ENCODE peak calls at places on chromosomes 13 and 19, in seven cellular contexts. One of them, this sample, is unnamed.

GRCh38 chr13:20359335-20359734 is 127.2 kb upstream of the GJB6 start:
- DNase-seq in cardiac fibroblast: peak; percentile 98
- DNase-seq in CD4-positive, alpha-beta T cell: no peak
- DNase-seq in lung: no peak
- DNase-seq in psoas muscle: no peak
- DNase-seq in Calu3: peak; percentile 19
- DNase-seq in HL-60: no peak
- DNase-seq in this sample: no peak

GRCh38 chr19:33047422-33047821 is 17.3 kb downstream of the RHPN2 start:
- DNase-seq in CD4-positive, alpha-beta T cell: no peak
- DNase-seq in psoas muscle: no peak
- DNase-seq in HL-60: no peak
- DNase-seq in Calu3: peak; percentile 98
- DNase-seq in cardiac fibroblast: no peak
- DNase-seq in lung: peak; percentile 70
- DNase-seq in this sample: peak; percentile 34

GRCh38 chr19:46700704-46701103 is 16.2 kb downstream of the PRKD2 start:
- DNase-seq in CD4-positive, alpha-beta T cell: no peak
- DNase-seq in lung: no peak
- DNase-seq in Calu3: no peak
- DNase-seq in cardiac fibroblast: no peak
- DNase-seq in psoas muscle: no peak
- DNase-seq in HL-60: no peak
- DNase-seq in this sample: no peak

GRCh38 chr19:12884926-12885748 is 1.9 kb downstream of the KLF1 start:
- DNase-seq in psoas muscle: peak; percentile 80
- DNase-seq in Calu3: peak; percentile 87
- DNase-seq in lung: peak; percentile 90
- DNase-seq in HL-60: peak; percentile 93
- DNase-seq in CD4-positive, alpha-beta T cell: peak; percentile 85
- DNase-seq in cardiac fibroblast: peak; percentile 68
- DNase-seq in this sample: peak; percentile 79

GRCh38 chr19:11191934-11192333 is 5.4 kb downstream of the KANK2 start:
- DNase-seq in cardiac fibroblast: no peak
- DNase-seq in lung: no peak
- DNase-seq in Calu3: no peak
- DNase-seq in psoas muscle: no peak
- DNase-seq in HL-60: no peak
- DNase-seq in CD4-positive, alpha-beta T cell: no peak
- DNase-seq in this sample: no peak

GRCh38 chr13:33556828-33557227 is 261.1 kb upstream of the RFC3 start:
- DNase-seq in HL-60: no peak
- DNase-seq in cardiac fibroblast: no peak
- DNase-seq in Calu3: no peak
- DNase-seq in psoas muscle: no peak
- DNase-seq in CD4-positive, alpha-beta T cell: no peak
- DNase-seq in lung: no peak
- DNase-seq in this sample: no peak

GRCh38 chr19:6392219-6393073 is 518 bp downstream of the GTF2F1 start:
- DNase-seq in Calu3: no peak
- DNase-seq in CD4-positive, alpha-beta T cell: no peak
- DNase-seq in cardiac fibroblast: no peak
- DNase-seq in lung: no peak
- DNase-seq in psoas muscle: no peak
- DNase-seq in HL-60: no peak
- DNase-seq in this sample: no peak

GRCh38 chr13:44013666-44014291 is 134.1 kb downstream of the LACC1 start:
- DNase-seq in lung: no peak
- DNase-seq in psoas muscle: no peak
- DNase-seq in cardiac fibroblast: peak; percentile 60
- DNase-seq in Calu3: no peak
- DNase-seq in CD4-positive, alpha-beta T cell: no peak
- DNase-seq in HL-60: no peak
- DNase-seq in this sample: no peak

GRCh38 chr13:21359855-21360254 is 99.2 kb downstream of the ZDHHC20 start:
- DNase-seq in cardiac fibroblast: no peak
- DNase-seq in lung: no peak
- DNase-seq in HL-60: no peak
- DNase-seq in CD4-positive, alpha-beta T cell: no peak
- DNase-seq in Calu3: no peak
- DNase-seq in psoas muscle: no peak
- DNase-seq in this sample: no peak

GRCh38 chr13:35916186-35916585 is 215.0 kb downstream of the DCLK1 start:
- DNase-seq in cardiac fibroblast: no peak
- DNase-seq in CD4-positive, alpha-beta T cell: no peak
- DNase-seq in lung: no peak
- DNase-seq in psoas muscle: no peak
- DNase-seq in Calu3: no peak
- DNase-seq in HL-60: no peak
- DNase-seq in this sample: no peak

GRCh38 chr13:98997738-98998641 is 20.1 kb upstream of the DOCK9 start:
- DNase-seq in lung: no peak
- DNase-seq in Calu3: no peak
- DNase-seq in CD4-positive, alpha-beta T cell: no peak
- DNase-seq in cardiac fibroblast: no peak
- DNase-seq in psoas muscle: no peak
- DNase-seq in HL-60: no peak
- DNase-seq in this sample: no peak

GRCh38 chr13:37485766-37486165 is 112.8 kb downstream of the POSTN start:
- DNase-seq in CD4-positive, alpha-beta T cell: no peak
- DNase-seq in lung: no peak
- DNase-seq in Calu3: no peak
- DNase-seq in cardiac fibroblast: peak; percentile 65
- DNase-seq in HL-60: no peak
- DNase-seq in psoas muscle: no peak
- DNase-seq in this sample: no peak

GRCh38 chr13:73325351-73326214 is 266.8 kb downstream of the KLF5 start:
- DNase-seq in Calu3: peak; percentile 45
- DNase-seq in cardiac fibroblast: peak; percentile 9
- DNase-seq in CD4-positive, alpha-beta T cell: no peak
- DNase-seq in psoas muscle: no peak
- DNase-seq in lung: no peak
- DNase-seq in HL-60: no peak
- DNase-seq in this sample: no peak

GRCh38 chr13:24684600-24684998 is 4.4 kb downstream of the ATP12A start:
- DNase-seq in lung: no peak
- DNase-seq in HL-60: no peak
- DNase-seq in cardiac fibroblast: peak; percentile 7
- DNase-seq in psoas muscle: no peak
- DNase-seq in CD4-positive, alpha-beta T cell: no peak
- DNase-seq in Calu3: no peak
- DNase-seq in this sample: no peak

GRCh38 chr19:27815985-27816384 is 1397.0 kb downstream of the UQCRFS1 start:
- DNase-seq in cardiac fibroblast: no peak
- DNase-seq in Calu3: no peak
- DNase-seq in lung: no peak
- DNase-seq in psoas muscle: no peak
- DNase-seq in CD4-positive, alpha-beta T cell: no peak
- DNase-seq in HL-60: no peak
- DNase-seq in this sample: no peak

GRCh38 chr19:6287269-6287885 is 7.6 kb upstream of the MLLT1 start:
- DNase-seq in lung: no peak
- DNase-seq in psoas muscle: no peak
- DNase-seq in HL-60: no peak
- DNase-seq in cardiac fibroblast: peak; percentile 17
- DNase-seq in CD4-positive, alpha-beta T cell: no peak
- DNase-seq in Calu3: no peak
- DNase-seq in this sample: no peak

GRCh38 chr19:55206664-55207500 is 2.4 kb downstream of the PTPRH start:
- DNase-seq in cardiac fibroblast: peak; percentile 83
- DNase-seq in CD4-positive, alpha-beta T cell: no peak
- DNase-seq in Calu3: peak; percentile 97
- DNase-seq in lung: peak; percentile 72
- DNase-seq in HL-60: peak; percentile 50
- DNase-seq in psoas muscle: peak; percentile 77
- DNase-seq in this sample: peak; percentile 31

GRCh38 chr19:35545855-35546381 is 492 bp downstream of the TMEM147 start:
- DNase-seq in psoas muscle: peak; percentile 60
- DNase-seq in CD4-positive, alpha-beta T cell: no peak
- DNase-seq in cardiac fibroblast: peak; percentile 26
- DNase-seq in HL-60: peak; percentile 28
- DNase-seq in Calu3: peak; percentile 61
- DNase-seq in lung: peak; percentile 54
- DNase-seq in this sample: peak; percentile 24

GRCh38 chr19:33621811-33622504 is at the start of gene CHST8:
- DNase-seq in cardiac fibroblast: peak; percentile 12
- DNase-seq in lung: no peak
- DNase-seq in CD4-positive, alpha-beta T cell: no peak
- DNase-seq in HL-60: no peak
- DNase-seq in psoas muscle: peak; percentile 62
- DNase-seq in Calu3: no peak
- DNase-seq in this sample: peak; percentile 59

GRCh38 chr19:5891938-5892771 is 11.4 kb downstream of the NDUFA11 start:
- DNase-seq in Calu3: peak; percentile 62
- DNase-seq in CD4-positive, alpha-beta T cell: no peak
- DNase-seq in lung: no peak
- DNase-seq in cardiac fibroblast: peak; percentile 35
- DNase-seq in HL-60: peak; percentile 16
- DNase-seq in psoas muscle: no peak
- DNase-seq in this sample: peak; percentile 47

GRCh38 chr13:59621791-59622190 is 541.9 kb downstream of the DIAPH3 start:
- DNase-seq in Calu3: no peak
- DNase-seq in CD4-positive, alpha-beta T cell: no peak
- DNase-seq in HL-60: no peak
- DNase-seq in cardiac fibroblast: no peak
- DNase-seq in psoas muscle: no peak
- DNase-seq in lung: no peak
- DNase-seq in this sample: no peak

GRCh38 chr13:50393641-50394040 is 378.4 kb downstream of the KCNRG start:
- DNase-seq in CD4-positive, alpha-beta T cell: no peak
- DNase-seq in psoas muscle: no peak
- DNase-seq in lung: no peak
- DNase-seq in HL-60: no peak
- DNase-seq in Calu3: no peak
- DNase-seq in cardiac fibroblast: no peak
- DNase-seq in this sample: no peak

GRCh38 chr13:29073762-29074161 is 253.6 kb downstream of the MTUS2 start:
- DNase-seq in Calu3: no peak
- DNase-seq in lung: no peak
- DNase-seq in psoas muscle: no peak
- DNase-seq in CD4-positive, alpha-beta T cell: no peak
- DNase-seq in cardiac fibroblast: no peak
- DNase-seq in HL-60: no peak
- DNase-seq in this sample: no peak

GRCh38 chr19:37217855-37218591 is at the start of gene ZNF383:
- DNase-seq in CD4-positive, alpha-beta T cell: peak; percentile 71
- DNase-seq in cardiac fibroblast: peak; percentile 89
- DNase-seq in psoas muscle: peak; percentile 93
- DNase-seq in lung: peak; percentile 90
- DNase-seq in Calu3: peak; percentile 94
- DNase-seq in HL-60: peak; percentile 95
- DNase-seq in this sample: peak; percentile 85

GRCh38 chr13:57633141-57633949 is 1.8 kb downstream of the PCDH17 start:
- DNase-seq in cardiac fibroblast: peak; percentile 14
- DNase-seq in psoas muscle: peak; percentile 74
- DNase-seq in HL-60: no peak
- DNase-seq in Calu3: no peak
- DNase-seq in lung: peak; percentile 41
- DNase-seq in CD4-positive, alpha-beta T cell: no peak
- DNase-seq in this sample: peak; percentile 52

GRCh38 chr19:17811103-17811502 is 10.2 kb downstream of the INSL3 start:
- DNase-seq in cardiac fibroblast: no peak
- DNase-seq in Calu3: no peak
- DNase-seq in CD4-positive, alpha-beta T cell: no peak
- DNase-seq in psoas muscle: no peak
- DNase-seq in HL-60: no peak
- DNase-seq in lung: no peak
- DNase-seq in this sample: no peak
- TF ChIP-seq CTCF in cardiac fibroblast: no peak
- TF ChIP-seq CTCF in Calu3: no peak
- TF ChIP-seq CTCF in CD4-positive, alpha-beta T cell: no peak
- TF ChIP-seq CTCF in psoas muscle: no peak
- TF ChIP-seq CTCF in HL-60: no peak
- TF ChIP-seq CTCF in lung: no peak
- TF ChIP-seq CTCF in this sample: no peak

GRCh38 chr19:53944933-53945332 is 17.8 kb upstream of the CACNG8 start:
- DNase-seq in lung: no peak
- DNase-seq in CD4-positive, alpha-beta T cell: no peak
- DNase-seq in Calu3: no peak
- DNase-seq in cardiac fibroblast: no peak
- DNase-seq in psoas muscle: no peak
- DNase-seq in HL-60: no peak
- DNase-seq in this sample: no peak

GRCh38 chr19:53945441-53945840 is 17.3 kb upstream of the CACNG8 start:
- DNase-seq in psoas muscle: no peak
- DNase-seq in HL-60: peak; percentile 14
- DNase-seq in cardiac fibroblast: peak; percentile 55
- DNase-seq in Calu3: peak; percentile 35
- DNase-seq in lung: no peak
- DNase-seq in CD4-positive, alpha-beta T cell: no peak
- DNase-seq in this sample: no peak

GRCh38 chr19:53944416-53944815 is 18.3 kb upstream of the CACNG8 start:
- DNase-seq in psoas muscle: no peak
- DNase-seq in lung: no peak
- DNase-seq in CD4-positive, alpha-beta T cell: no peak
- DNase-seq in Calu3: no peak
- DNase-seq in HL-60: no peak
- DNase-seq in cardiac fibroblast: no peak
- DNase-seq in this sample: no peak

GRCh38 chr19:53945998-53946397 is 16.7 kb upstream of the CACNG8 start:
- DNase-seq in psoas muscle: no peak
- DNase-seq in lung: no peak
- DNase-seq in cardiac fibroblast: no peak
- DNase-seq in Calu3: no peak
- DNase-seq in CD4-positive, alpha-beta T cell: no peak
- DNase-seq in HL-60: no peak
- DNase-seq in this sample: no peak

GRCh38 chr19:53947624-53948023 is 15.1 kb upstream of the CACNG8 start:
- DNase-seq in Calu3: peak; percentile 41
- DNase-seq in lung: no peak
- DNase-seq in HL-60: no peak
- DNase-seq in psoas muscle: no peak
- DNase-seq in CD4-positive, alpha-beta T cell: no peak
- DNase-seq in cardiac fibroblast: peak; percentile 33
- DNase-seq in this sample: no peak
- TF ChIP-seq CTCF in Calu3: no peak
- TF ChIP-seq CTCF in lung: no peak
- TF ChIP-seq CTCF in HL-60: no peak
- TF ChIP-seq CTCF in psoas muscle: no peak
- TF ChIP-seq CTCF in CD4-positive, alpha-beta T cell: no peak
- TF ChIP-seq CTCF in cardiac fibroblast: peak; percentile 18
- TF ChIP-seq CTCF in this sample: peak; percentile 15

GRCh38 chr19:31263317-31263716 is 85.9 kb downstream of the TSHZ3 start:
- DNase-seq in lung: no peak
- DNase-seq in psoas muscle: no peak
- DNase-seq in CD4-positive, alpha-beta T cell: no peak
- DNase-seq in HL-60: no peak
- DNase-seq in cardiac fibroblast: no peak
- DNase-seq in Calu3: no peak
- DNase-seq in this sample: no peak
- TF ChIP-seq CTCF in lung: no peak
- TF ChIP-seq CTCF in psoas muscle: no peak
- TF ChIP-seq CTCF in CD4-positive, alpha-beta T cell: no peak
- TF ChIP-seq CTCF in HL-60: no peak
- TF ChIP-seq CTCF in cardiac fibroblast: no peak
- TF ChIP-seq CTCF in Calu3: no peak
- TF ChIP-seq CTCF in this sample: no peak

DNA sequence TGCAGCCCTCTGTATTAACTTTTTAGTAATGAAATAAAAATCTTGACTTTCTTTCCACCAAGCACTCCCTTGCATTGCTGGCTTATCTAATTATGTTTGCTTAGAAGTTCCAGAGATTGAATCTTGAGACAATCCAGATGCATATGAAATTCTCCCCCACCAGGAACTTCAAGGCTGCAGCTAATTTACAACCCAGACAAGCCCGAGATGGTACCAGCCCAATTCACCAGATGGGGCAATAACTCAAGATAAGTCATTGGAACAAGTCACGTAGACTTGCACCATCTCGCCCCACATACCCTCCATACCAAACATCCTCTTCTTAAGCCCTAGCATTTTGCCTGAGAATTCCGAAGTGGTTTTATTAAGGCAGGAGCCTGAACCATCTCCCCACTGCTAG is 29.0 kb downstream of the UTP14C start:
- DNase-seq in Calu3: no peak
- DNase-seq in cardiac fibroblast: no peak
- DNase-seq in psoas muscle: no peak
- DNase-seq in lung: no peak
- DNase-seq in HL-60: no peak
- DNase-seq in CD4-positive, alpha-beta T cell: no peak
- DNase-seq in this sample: no peak
- TF ChIP-seq CTCF in Calu3: no peak
- TF ChIP-seq CTCF in cardiac fibroblast: no peak
- TF ChIP-seq CTCF in psoas muscle: no peak
- TF ChIP-seq CTCF in lung: no peak
- TF ChIP-seq CTCF in HL-60: no peak
- TF ChIP-seq CTCF in CD4-positive, alpha-beta T cell: no peak
- TF ChIP-seq CTCF in this sample: no peak

This sample was measured in progenitor cell of endocrine pancreas.